ENCODE peak calls at places on chromosomes 4 and X, in nine cellular contexts. S is adrenal gland, R is cardiac muscle cell, E is fibroblast of the aortic adventitia, O is lower leg skin, N is HFFc6, X is ascending aorta, P is upper lobe of right lung, C is suprapubic skin. K is an unnamed sample.

GRCh38 chrX:155028749-155029360 is 2.2 kb downstream of the FUNDC2 start:
- DNase-seq in S (no peak), R (peak), E (peak), O (no peak), N (no peak), X (no peak), P (no peak), C (no peak), K (no peak)

GRCh38 chr4:109321232-109321631 is 18.8 kb upstream of the COL25A1 start:
- DNase-seq in S (no peak), R (no peak), E (no peak), O (no peak), N (no peak), X (no peak), P (no peak), C (no peak), K (no peak)

GRCh38 chr4:185925910-185926360 is 113.9 kb upstream of the SORBS2 start:
- DNase-seq in S (no peak), R (no peak), E (no peak), O (no peak), N (no peak), X (no peak), P (no peak), C (no peak), K (no peak)

GRCh38 chr4:74418063-74418670 is 26.8 kb upstream of the AREG start:
- DNase-seq in S (no peak), R (peak), E (peak), O (no peak), N (peak), X (no peak), P (no peak), C (no peak), K (no peak)

GRCh38 chrX:56233682-56234081 is 1.5 kb downstream of the KLF8 start:
- DNase-seq in S (peak), R (peak), E (no peak), O (peak), N (no peak), X (no peak), P (peak), C (peak), K (no peak)

GRCh38 chrX:124274438-124275166 is 57.9 kb upstream of the TEX13D start:
- DNase-seq in S (no peak), R (no peak), E (no peak), O (no peak), N (no peak), X (no peak), P (no peak), C (no peak), K (no peak)

GRCh38 chr4:110830461-110830860 is 207.6 kb upstream of the PITX2 start:
- DNase-seq in S (no peak), R (no peak), E (no peak), O (no peak), N (no peak), X (no peak), P (no peak), C (no peak), K (no peak)

GRCh38 chr4:170079981-170080380 is 9.8 kb downstream of the AADAT start:
- DNase-seq in S (no peak), R (no peak), E (no peak), O (no peak), N (no peak), X (no peak), P (no peak), C (no peak), K (no peak)

GRCh38 chr4:77699731-77700210 is 94.2 kb downstream of the CXCL13 start:
- DNase-seq in S (no peak), R (peak), E (peak), O (no peak), N (peak), X (no peak), P (no peak), C (no peak), K (no peak)

GRCh38 chrX:130575831-130576404 is 174.1 kb downstream of the RBMX2 start:
- DNase-seq in S (peak), R (peak), E (peak), O (peak), N (peak), X (no peak), P (peak), C (no peak), K (no peak)

GRCh38 chr4:2082118-2082517 is 23.0 kb downstream of the NAT8L start:
- DNase-seq in S (no peak), R (no peak), E (no peak), O (peak), N (no peak), X (no peak), P (peak), C (peak), K (no peak)

GRCh38 chr4:24914460-24914859 is 1.6 kb upstream of the CCDC149 start:
- DNase-seq in S (no peak), R (no peak), E (no peak), O (peak), N (no peak), X (no peak), P (no peak), C (no peak), K (no peak)

GRCh38 chrX:39497717-39498265 is 600.0 kb downstream of the BCOR start:
- DNase-seq in S (no peak), R (no peak), E (no peak), O (no peak), N (no peak), X (no peak), P (no peak), C (no peak), K (no peak)

GRCh38 chr4:174437324-174437723 is 85.0 kb downstream of the HPGD start:
- DNase-seq in S (no peak), R (peak), E (peak), O (no peak), N (no peak), X (no peak), P (no peak), C (no peak), K (no peak)

GRCh38 chrX:71492086-71493065 is 40.5 kb upstream of the OGT start:
- DNase-seq in S (peak), R (peak), E (peak), O (peak), N (no peak), X (no peak), P (peak), C (peak), K (peak)

GRCh38 chr4:6443035-6444023 is 29.1 kb downstream of the PPP2R2C start:
- DNase-seq in S (no peak), R (no peak), E (no peak), O (no peak), N (no peak), X (no peak), P (peak), C (no peak), K (no peak)

GRCh38 chr4:22473268-22473667 is 42.6 kb downstream of the ADGRA3 start:
- DNase-seq in S (peak), R (peak), E (peak), O (no peak), N (no peak), X (no peak), P (no peak), C (no peak), K (no peak)

GRCh38 chr4:8184061-8184460 is 15.0 kb upstream of the SH3TC1 start:
- DNase-seq in S (no peak), R (no peak), E (no peak), O (no peak), N (no peak), X (no peak), P (no peak), C (no peak), K (no peak)

GRCh38 chrX:97850911-97851310 is 967.2 kb downstream of the RPA4 start:
- DNase-seq in S (no peak), R (no peak), E (no peak), O (no peak), N (no peak), X (no peak), P (no peak), C (no peak), K (no peak)

GRCh38 chrX:115649461-115650063 is 88.6 kb downstream of the PLS3 start:
- DNase-seq in S (no peak), R (no peak), E (peak), O (no peak), N (no peak), X (no peak), P (no peak), C (no peak), K (no peak)

GRCh38 chrX:153763989-153764755 is at the start of gene PLXNB3:
- DNase-seq in S (peak), R (peak), E (peak), O (peak), N (peak), X (peak), P (peak), C (peak), K (peak)

GRCh38 chr4:152460488-152460887 is 75.4 kb downstream of the FBXW7 start:
- DNase-seq in S (no peak), R (peak), E (peak), O (no peak), N (peak), X (no peak), P (no peak), C (no peak), K (no peak)

GRCh38 chr4:182179105-182179504 is 64.1 kb upstream of the TENM3 start:
- DNase-seq in S (no peak), R (peak), E (peak), O (no peak), N (peak), X (no peak), P (no peak), C (no peak), K (no peak)

GRCh38 chrX:41759817-41760216 is 35.8 kb downstream of the GPR82 start:
- DNase-seq in S (no peak), R (peak), E (peak), O (no peak), N (peak), X (no peak), P (no peak), C (no peak), K (no peak)

GRCh38 chr4:149145803-149146202 is 669.8 kb downstream of the IQCM start:
- DNase-seq in S (no peak), R (no peak), E (no peak), O (no peak), N (peak), X (no peak), P (no peak), C (no peak), K (no peak)

GRCh38 chrX:153944140-153944799 is at the start of gene RENBP:
- DNase-seq in S (peak), R (no peak), E (no peak), O (peak), N (no peak), X (no peak), P (peak), C (no peak), K (no peak)

GRCh38 chr4:3227878-3228675 is 20.9 kb upstream of the MSANTD1 start:
- DNase-seq in S (peak), R (no peak), E (peak), O (no peak), N (no peak), X (no peak), P (peak), C (no peak), K (no peak)

GRCh38 chr4:85426366-85426765 is 48.6 kb upstream of the ARHGAP24 start:
- DNase-seq in S (no peak), R (no peak), E (no peak), O (no peak), N (no peak), X (no peak), P (no peak), C (no peak), K (no peak)

GRCh38 chr4:52841707-52842456 is 20.2 kb upstream of the RASL11B start:
- DNase-seq in S (peak), R (peak), E (no peak), O (no peak), N (no peak), X (no peak), P (no peak), C (no peak), K (no peak)

GRCh38 chr4:629916-630641 is 4.7 kb downstream of the PDE6B start:
- DNase-seq in S (no peak), R (no peak), E (no peak), O (no peak), N (no peak), X (no peak), P (peak), C (peak), K (no peak)

GRCh38 chrX:94435799-94436198 is 761.8 kb downstream of the FAM133A start:
- DNase-seq in S (no peak), R (no peak), E (no peak), O (no peak), N (no peak), X (no peak), P (no peak), C (no peak), K (no peak)

GRCh38 chr4:123562994-123563745 is 166.6 kb downstream of the SPRY1 start:
- DNase-seq in S (no peak), R (peak), E (peak), O (no peak), N (no peak), X (no peak), P (no peak), C (no peak), K (no peak)

GRCh38 chr4:100367451-100367850 is 150.4 kb downstream of the EMCN start:
- DNase-seq in S (no peak), R (no peak), E (no peak), O (no peak), N (no peak), X (no peak), P (no peak), C (no peak), K (no peak)

DNA sequence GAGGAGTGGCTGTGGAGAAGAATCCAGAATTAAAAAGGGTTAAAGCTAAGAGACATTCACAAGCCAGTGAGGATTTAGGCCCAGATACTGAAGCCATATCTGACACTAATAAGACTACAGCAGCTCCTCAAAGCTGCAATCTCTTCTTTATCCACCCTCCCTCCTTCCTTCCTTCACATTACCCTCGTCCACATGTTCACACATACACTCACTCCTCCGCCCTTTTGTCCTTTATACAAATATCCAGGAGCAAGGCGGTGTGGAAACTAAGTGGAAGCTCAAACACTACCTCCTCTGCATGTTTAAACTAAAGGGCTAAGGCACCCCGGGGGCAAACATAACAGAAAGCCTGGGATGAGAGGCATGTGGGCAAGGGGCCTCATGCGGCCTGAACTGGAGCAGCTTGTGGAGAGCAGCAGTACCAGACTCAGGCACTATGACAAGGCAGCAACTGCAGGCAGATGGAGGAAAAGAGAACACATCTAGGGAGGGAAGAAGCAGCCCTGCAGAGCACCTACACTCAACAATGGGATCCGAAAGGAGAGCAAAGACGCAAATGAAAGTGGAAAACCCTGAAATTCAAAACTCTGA is 9.4 kb downstream of the MAB21L2 start:
- DNase-seq in S (no peak), R (no peak), E (no peak), O (no peak), N (no peak), X (no peak), P (no peak), C (no peak), K (no peak)
- TF ChIP-seq CTCF in S (no peak), R (no peak), E (no peak), O (no peak), N (no peak), X (no peak), P (no peak), C (no peak), K (no peak)

DNA sequence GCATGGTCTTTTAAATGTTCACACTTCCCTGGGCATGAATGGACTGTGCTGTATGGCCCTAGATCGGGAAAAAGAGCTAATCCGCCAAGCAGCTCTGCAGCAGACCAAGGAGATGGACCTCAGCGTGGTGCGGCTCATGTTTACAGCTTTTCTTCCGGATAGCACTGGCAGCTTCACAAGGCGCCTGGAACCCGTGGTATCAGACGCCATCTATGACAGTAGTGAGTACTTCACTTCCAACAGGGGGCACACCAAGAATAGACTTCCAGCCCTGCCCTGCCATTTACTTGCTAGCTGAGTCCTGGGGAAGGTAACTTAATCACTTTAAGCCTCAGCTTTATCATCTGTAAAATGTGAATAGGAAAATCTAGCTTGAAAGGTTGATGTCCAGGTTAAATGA is 77.7 kb downstream of the NFKB1 start:
- DNase-seq in S (no peak), R (no peak), E (no peak), O (no peak), N (no peak), X (no peak), P (no peak), C (no peak), K (no peak)
- TF ChIP-seq CTCF in S (no peak), R (no peak), E (no peak), O (no peak), N (no peak), X (no peak), P (peak), C (no peak), K (no peak)

GRCh38 chr4:176150283-176150682 is 45.1 kb downstream of the SPATA4 start:
- DNase-seq in S (no peak), R (peak), E (peak), O (no peak), N (peak), X (no peak), P (no peak), C (no peak), K (no peak)
- TF ChIP-seq CTCF in S (no peak), R (no peak), E (peak), O (no peak), N (peak), X (peak), P (peak), C (no peak), K (no peak)

DNA sequence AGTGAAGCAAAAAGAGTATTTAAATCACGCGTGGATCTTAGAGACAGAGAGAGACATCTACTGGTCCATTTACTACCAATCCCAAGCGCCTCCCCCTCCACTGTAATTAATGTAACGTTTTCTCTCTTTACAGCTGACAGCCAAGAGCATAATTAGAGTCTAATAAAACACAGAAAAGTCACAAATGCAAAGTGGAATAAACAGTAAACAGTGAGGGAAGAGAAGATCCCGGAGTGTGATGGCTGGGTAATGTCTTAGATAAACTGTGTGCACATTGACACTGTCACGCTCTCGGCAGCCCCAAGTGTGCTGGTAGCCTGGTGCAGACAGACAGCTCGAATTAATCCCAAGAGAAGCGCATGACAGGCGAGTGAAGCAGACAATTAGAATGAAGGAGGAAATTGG is 100.3 kb downstream of the CXXC4 start:
- DNase-seq in S (no peak), R (no peak), E (no peak), O (no peak), N (no peak), X (no peak), P (no peak), C (no peak), K (no peak)
- TF ChIP-seq CTCF in S (no peak), R (no peak), E (no peak), O (no peak), N (no peak), X (no peak), P (no peak), C (no peak), K (no peak)

GRCh38 chrX:68084765-68085164 is 348.5 kb downstream of the OPHN1 start:
- DNase-seq in S (peak), R (peak), E (peak), O (no peak), N (no peak), X (no peak), P (no peak), C (no peak), K (no peak)

GRCh38 chrX:68090266-68090665 is 343.0 kb downstream of the OPHN1 start:
- DNase-seq in S (no peak), R (no peak), E (peak), O (no peak), N (no peak), X (no peak), P (no peak), C (no peak), K (no peak)
- TF ChIP-seq CTCF in S (peak), R (no peak), E (peak), O (no peak), N (peak), X (peak), P (no peak), C (no peak), K (no peak)

K was measured in natural killer cell.